ENCODE peak calls at places on chromosomes 16 and 17, in eight cellular contexts. One of them, this sample, is unnamed.

GRCh38 chr17:29619251-29619650 is 3.5 kb downstream of the CORO6 start:
- DNase-seq in stimulated activated CD8-positive, alpha-beta memory T cell treated with anti-CD3 and anti-CD28 coated beads, Interleukin-12 subunit alpha, Interleukin-12 subunit beta, amount 100 ng/mL, for 4 hours: no peak
- DNase-seq in amniotic stem cell: no peak
- DNase-seq in GF-D8: no peak
- DNase-seq in T follicular helper cell: no peak
- DNase-seq in stimulated activated naive CD4-positive, alpha-beta T cell treated with Interleukin-2 at 50 U/mL for 16 hours: no peak
- DNase-seq in nephron progenitor cell: no peak
- DNase-seq in RCC 7860: no peak
- DNase-seq in this sample: no peak

GRCh38 chr17:75277664-75278071 is 6.6 kb upstream of the MIF4GD start:
- DNase-seq in nephron progenitor cell: no peak
- DNase-seq in stimulated activated CD8-positive, alpha-beta memory T cell treated with anti-CD3 and anti-CD28 coated beads, Interleukin-12 subunit alpha, Interleukin-12 subunit beta, amount 100 ng/mL, for 4 hours: no peak
- DNase-seq in T follicular helper cell: no peak
- DNase-seq in GF-D8: no peak
- DNase-seq in amniotic stem cell: no peak
- DNase-seq in RCC 7860: no peak
- DNase-seq in stimulated activated naive CD4-positive, alpha-beta T cell treated with Interleukin-2 at 50 U/mL for 16 hours: no peak
- DNase-seq in this sample: no peak

GRCh38 chr16:24906199-24906808 is 60.5 kb downstream of the SLC5A11 start:
- DNase-seq in nephron progenitor cell: no peak
- DNase-seq in GF-D8: no peak
- DNase-seq in T follicular helper cell: no peak
- DNase-seq in amniotic stem cell: no peak
- DNase-seq in stimulated activated naive CD4-positive, alpha-beta T cell treated with Interleukin-2 at 50 U/mL for 16 hours: no peak
- DNase-seq in RCC 7860: no peak
- DNase-seq in stimulated activated CD8-positive, alpha-beta memory T cell treated with anti-CD3 and anti-CD28 coated beads, Interleukin-12 subunit alpha, Interleukin-12 subunit beta, amount 100 ng/mL, for 4 hours: no peak
- DNase-seq in this sample: no peak

GRCh38 chr17:55859518-55859917 is 108.7 kb downstream of the PCTP start:
- DNase-seq in amniotic stem cell: no peak
- DNase-seq in stimulated activated CD8-positive, alpha-beta memory T cell treated with anti-CD3 and anti-CD28 coated beads, Interleukin-12 subunit alpha, Interleukin-12 subunit beta, amount 100 ng/mL, for 4 hours: no peak
- DNase-seq in RCC 7860: no peak
- DNase-seq in GF-D8: no peak
- DNase-seq in nephron progenitor cell: no peak
- DNase-seq in stimulated activated naive CD4-positive, alpha-beta T cell treated with Interleukin-2 at 50 U/mL for 16 hours: no peak
- DNase-seq in T follicular helper cell: no peak
- DNase-seq in this sample: no peak

GRCh38 chr17:67246648-67247415 is 1.8 kb upstream of the HELZ start:
- DNase-seq in stimulated activated CD8-positive, alpha-beta memory T cell treated with anti-CD3 and anti-CD28 coated beads, Interleukin-12 subunit alpha, Interleukin-12 subunit beta, amount 100 ng/mL, for 4 hours: peak
- DNase-seq in stimulated activated naive CD4-positive, alpha-beta T cell treated with Interleukin-2 at 50 U/mL for 16 hours: peak
- DNase-seq in amniotic stem cell: no peak
- DNase-seq in RCC 7860: peak
- DNase-seq in T follicular helper cell: peak
- DNase-seq in nephron progenitor cell: peak
- DNase-seq in GF-D8: no peak
- DNase-seq in this sample: no peak

GRCh38 chr17:83083368-83084201 is 4.2 kb downstream of the METRNL start:
- DNase-seq in amniotic stem cell: peak
- DNase-seq in nephron progenitor cell: no peak
- DNase-seq in stimulated activated CD8-positive, alpha-beta memory T cell treated with anti-CD3 and anti-CD28 coated beads, Interleukin-12 subunit alpha, Interleukin-12 subunit beta, amount 100 ng/mL, for 4 hours: peak
- DNase-seq in T follicular helper cell: no peak
- DNase-seq in GF-D8: peak
- DNase-seq in stimulated activated naive CD4-positive, alpha-beta T cell treated with Interleukin-2 at 50 U/mL for 16 hours: peak
- DNase-seq in RCC 7860: peak
- DNase-seq in this sample: no peak

GRCh38 chr17:17724307-17724921 is 43.2 kb downstream of the RAI1 start:
- DNase-seq in T follicular helper cell: no peak
- DNase-seq in GF-D8: no peak
- DNase-seq in RCC 7860: no peak
- DNase-seq in amniotic stem cell: no peak
- DNase-seq in nephron progenitor cell: no peak
- DNase-seq in stimulated activated CD8-positive, alpha-beta memory T cell treated with anti-CD3 and anti-CD28 coated beads, Interleukin-12 subunit alpha, Interleukin-12 subunit beta, amount 100 ng/mL, for 4 hours: no peak
- DNase-seq in stimulated activated naive CD4-positive, alpha-beta T cell treated with Interleukin-2 at 50 U/mL for 16 hours: no peak
- DNase-seq in this sample: no peak

GRCh38 chr17:7886227-7887037 is 2.2 kb upstream of the CHD3 start:
- DNase-seq in stimulated activated naive CD4-positive, alpha-beta T cell treated with Interleukin-2 at 50 U/mL for 16 hours: peak
- DNase-seq in RCC 7860: no peak
- DNase-seq in T follicular helper cell: peak
- DNase-seq in amniotic stem cell: no peak
- DNase-seq in GF-D8: no peak
- DNase-seq in nephron progenitor cell: peak
- DNase-seq in stimulated activated CD8-positive, alpha-beta memory T cell treated with anti-CD3 and anti-CD28 coated beads, Interleukin-12 subunit alpha, Interleukin-12 subunit beta, amount 100 ng/mL, for 4 hours: no peak
- DNase-seq in this sample: no peak

GRCh38 chr16:22120440-22120839 is 28.1 kb downstream of the VWA3A start:
- DNase-seq in GF-D8: no peak
- DNase-seq in nephron progenitor cell: no peak
- DNase-seq in RCC 7860: no peak
- DNase-seq in stimulated activated CD8-positive, alpha-beta memory T cell treated with anti-CD3 and anti-CD28 coated beads, Interleukin-12 subunit alpha, Interleukin-12 subunit beta, amount 100 ng/mL, for 4 hours: no peak
- DNase-seq in stimulated activated naive CD4-positive, alpha-beta T cell treated with Interleukin-2 at 50 U/mL for 16 hours: no peak
- DNase-seq in amniotic stem cell: no peak
- DNase-seq in T follicular helper cell: no peak
- DNase-seq in this sample: no peak

GRCh38 chr17:79729761-79730160 is 982 bp upstream of the ENPP7 start:
- DNase-seq in nephron progenitor cell: no peak
- DNase-seq in stimulated activated naive CD4-positive, alpha-beta T cell treated with Interleukin-2 at 50 U/mL for 16 hours: no peak
- DNase-seq in amniotic stem cell: no peak
- DNase-seq in GF-D8: no peak
- DNase-seq in RCC 7860: no peak
- DNase-seq in T follicular helper cell: no peak
- DNase-seq in stimulated activated CD8-positive, alpha-beta memory T cell treated with anti-CD3 and anti-CD28 coated beads, Interleukin-12 subunit alpha, Interleukin-12 subunit beta, amount 100 ng/mL, for 4 hours: no peak
- DNase-seq in this sample: no peak

GRCh38 chr17:27980035-27980434 is 62.4 kb upstream of the NLK start:
- DNase-seq in RCC 7860: peak
- DNase-seq in amniotic stem cell: no peak
- DNase-seq in stimulated activated naive CD4-positive, alpha-beta T cell treated with Interleukin-2 at 50 U/mL for 16 hours: no peak
- DNase-seq in stimulated activated CD8-positive, alpha-beta memory T cell treated with anti-CD3 and anti-CD28 coated beads, Interleukin-12 subunit alpha, Interleukin-12 subunit beta, amount 100 ng/mL, for 4 hours: no peak
- DNase-seq in T follicular helper cell: no peak
- DNase-seq in nephron progenitor cell: no peak
- DNase-seq in GF-D8: no peak
- DNase-seq in this sample: no peak

GRCh38 chr16:82252582-82252981 is 82.6 kb upstream of the MPHOSPH6 start:
- DNase-seq in stimulated activated CD8-positive, alpha-beta memory T cell treated with anti-CD3 and anti-CD28 coated beads, Interleukin-12 subunit alpha, Interleukin-12 subunit beta, amount 100 ng/mL, for 4 hours: no peak
- DNase-seq in amniotic stem cell: no peak
- DNase-seq in stimulated activated naive CD4-positive, alpha-beta T cell treated with Interleukin-2 at 50 U/mL for 16 hours: no peak
- DNase-seq in RCC 7860: no peak
- DNase-seq in T follicular helper cell: no peak
- DNase-seq in nephron progenitor cell: no peak
- DNase-seq in GF-D8: no peak
- DNase-seq in this sample: no peak

GRCh38 chr16:20191566-20191965 is 117.9 kb upstream of the GPR139 start:
- DNase-seq in GF-D8: no peak
- DNase-seq in stimulated activated naive CD4-positive, alpha-beta T cell treated with Interleukin-2 at 50 U/mL for 16 hours: no peak
- DNase-seq in RCC 7860: no peak
- DNase-seq in T follicular helper cell: no peak
- DNase-seq in stimulated activated CD8-positive, alpha-beta memory T cell treated with anti-CD3 and anti-CD28 coated beads, Interleukin-12 subunit alpha, Interleukin-12 subunit beta, amount 100 ng/mL, for 4 hours: no peak
- DNase-seq in amniotic stem cell: no peak
- DNase-seq in nephron progenitor cell: no peak
- DNase-seq in this sample: no peak

GRCh38 chr16:78490847-78491246 is 391.4 kb downstream of the WWOX start:
- DNase-seq in amniotic stem cell: no peak
- DNase-seq in GF-D8: no peak
- DNase-seq in stimulated activated naive CD4-positive, alpha-beta T cell treated with Interleukin-2 at 50 U/mL for 16 hours: no peak
- DNase-seq in RCC 7860: no peak
- DNase-seq in T follicular helper cell: no peak
- DNase-seq in stimulated activated CD8-positive, alpha-beta memory T cell treated with anti-CD3 and anti-CD28 coated beads, Interleukin-12 subunit alpha, Interleukin-12 subunit beta, amount 100 ng/mL, for 4 hours: no peak
- DNase-seq in nephron progenitor cell: no peak
- DNase-seq in this sample: no peak

GRCh38 chr16:75320435-75320834 is 69.0 kb upstream of the BCAR1 start:
- DNase-seq in RCC 7860: peak
- DNase-seq in amniotic stem cell: no peak
- DNase-seq in GF-D8: no peak
- DNase-seq in stimulated activated CD8-positive, alpha-beta memory T cell treated with anti-CD3 and anti-CD28 coated beads, Interleukin-12 subunit alpha, Interleukin-12 subunit beta, amount 100 ng/mL, for 4 hours: no peak
- DNase-seq in stimulated activated naive CD4-positive, alpha-beta T cell treated with Interleukin-2 at 50 U/mL for 16 hours: no peak
- DNase-seq in T follicular helper cell: no peak
- DNase-seq in nephron progenitor cell: peak
- DNase-seq in this sample: no peak

GRCh38 chr16:62870554-62870953 is 834.3 kb upstream of the CDH8 start:
- DNase-seq in stimulated activated CD8-positive, alpha-beta memory T cell treated with anti-CD3 and anti-CD28 coated beads, Interleukin-12 subunit alpha, Interleukin-12 subunit beta, amount 100 ng/mL, for 4 hours: no peak
- DNase-seq in RCC 7860: no peak
- DNase-seq in amniotic stem cell: no peak
- DNase-seq in GF-D8: no peak
- DNase-seq in T follicular helper cell: no peak
- DNase-seq in nephron progenitor cell: no peak
- DNase-seq in stimulated activated naive CD4-positive, alpha-beta T cell treated with Interleukin-2 at 50 U/mL for 16 hours: no peak
- DNase-seq in this sample: no peak

GRCh38 chr16:69190046-69190588 is 3.2 kb downstream of the SNTB2 start:
- DNase-seq in T follicular helper cell: no peak
- DNase-seq in amniotic stem cell: no peak
- DNase-seq in nephron progenitor cell: no peak
- DNase-seq in GF-D8: no peak
- DNase-seq in RCC 7860: no peak
- DNase-seq in stimulated activated CD8-positive, alpha-beta memory T cell treated with anti-CD3 and anti-CD28 coated beads, Interleukin-12 subunit alpha, Interleukin-12 subunit beta, amount 100 ng/mL, for 4 hours: no peak
- DNase-seq in stimulated activated naive CD4-positive, alpha-beta T cell treated with Interleukin-2 at 50 U/mL for 16 hours: no peak
- DNase-seq in this sample: no peak

GRCh38 chr16:57955572-57955971 is 15.4 kb downstream of the CNGB1 start:
- DNase-seq in stimulated activated naive CD4-positive, alpha-beta T cell treated with Interleukin-2 at 50 U/mL for 16 hours: no peak
- DNase-seq in RCC 7860: peak
- DNase-seq in stimulated activated CD8-positive, alpha-beta memory T cell treated with anti-CD3 and anti-CD28 coated beads, Interleukin-12 subunit alpha, Interleukin-12 subunit beta, amount 100 ng/mL, for 4 hours: no peak
- DNase-seq in nephron progenitor cell: no peak
- DNase-seq in amniotic stem cell: no peak
- DNase-seq in GF-D8: no peak
- DNase-seq in T follicular helper cell: no peak
- DNase-seq in this sample: no peak

GRCh38 chr16:58649707-58650106 is 20.1 kb upstream of the CNOT1 start:
- DNase-seq in stimulated activated CD8-positive, alpha-beta memory T cell treated with anti-CD3 and anti-CD28 coated beads, Interleukin-12 subunit alpha, Interleukin-12 subunit beta, amount 100 ng/mL, for 4 hours: no peak
- DNase-seq in GF-D8: no peak
- DNase-seq in stimulated activated naive CD4-positive, alpha-beta T cell treated with Interleukin-2 at 50 U/mL for 16 hours: no peak
- DNase-seq in RCC 7860: no peak
- DNase-seq in amniotic stem cell: no peak
- DNase-seq in T follicular helper cell: no peak
- DNase-seq in nephron progenitor cell: no peak
- DNase-seq in this sample: no peak

GRCh38 chr17:76734080-76734840 is 2.9 kb downstream of the SRSF2 start:
- DNase-seq in stimulated activated CD8-positive, alpha-beta memory T cell treated with anti-CD3 and anti-CD28 coated beads, Interleukin-12 subunit alpha, Interleukin-12 subunit beta, amount 100 ng/mL, for 4 hours: no peak
- DNase-seq in RCC 7860: no peak
- DNase-seq in stimulated activated naive CD4-positive, alpha-beta T cell treated with Interleukin-2 at 50 U/mL for 16 hours: no peak
- DNase-seq in amniotic stem cell: no peak
- DNase-seq in T follicular helper cell: no peak
- DNase-seq in nephron progenitor cell: no peak
- DNase-seq in GF-D8: peak
- DNase-seq in this sample: no peak

GRCh38 chr17:34656801-34657200 is 77.4 kb downstream of the TMEM132E start:
- DNase-seq in T follicular helper cell: no peak
- DNase-seq in GF-D8: no peak
- DNase-seq in RCC 7860: no peak
- DNase-seq in amniotic stem cell: no peak
- DNase-seq in stimulated activated CD8-positive, alpha-beta memory T cell treated with anti-CD3 and anti-CD28 coated beads, Interleukin-12 subunit alpha, Interleukin-12 subunit beta, amount 100 ng/mL, for 4 hours: no peak
- DNase-seq in stimulated activated naive CD4-positive, alpha-beta T cell treated with Interleukin-2 at 50 U/mL for 16 hours: no peak
- DNase-seq in nephron progenitor cell: no peak
- DNase-seq in this sample: no peak

GRCh38 chr17:49223517-49224197 is 6.9 kb downstream of the PHOSPHO1 start:
- DNase-seq in nephron progenitor cell: peak
- DNase-seq in GF-D8: no peak
- DNase-seq in stimulated activated CD8-positive, alpha-beta memory T cell treated with anti-CD3 and anti-CD28 coated beads, Interleukin-12 subunit alpha, Interleukin-12 subunit beta, amount 100 ng/mL, for 4 hours: peak
- DNase-seq in RCC 7860: no peak
- DNase-seq in amniotic stem cell: no peak
- DNase-seq in T follicular helper cell: peak
- DNase-seq in stimulated activated naive CD4-positive, alpha-beta T cell treated with Interleukin-2 at 50 U/mL for 16 hours: peak
- DNase-seq in this sample: peak

GRCh38 chr17:50219345-50219744 is 17.9 kb upstream of the COL1A1 start:
- DNase-seq in GF-D8: no peak
- DNase-seq in stimulated activated CD8-positive, alpha-beta memory T cell treated with anti-CD3 and anti-CD28 coated beads, Interleukin-12 subunit alpha, Interleukin-12 subunit beta, amount 100 ng/mL, for 4 hours: no peak
- DNase-seq in T follicular helper cell: no peak
- DNase-seq in stimulated activated naive CD4-positive, alpha-beta T cell treated with Interleukin-2 at 50 U/mL for 16 hours: no peak
- DNase-seq in amniotic stem cell: peak
- DNase-seq in RCC 7860: peak
- DNase-seq in nephron progenitor cell: no peak
- DNase-seq in this sample: no peak

GRCh38 chr16:12833939-12834338 is 30.3 kb upstream of the CPPED1 start:
- DNase-seq in RCC 7860: peak
- DNase-seq in T follicular helper cell: no peak
- DNase-seq in stimulated activated naive CD4-positive, alpha-beta T cell treated with Interleukin-2 at 50 U/mL for 16 hours: no peak
- DNase-seq in GF-D8: no peak
- DNase-seq in nephron progenitor cell: peak
- DNase-seq in stimulated activated CD8-positive, alpha-beta memory T cell treated with anti-CD3 and anti-CD28 coated beads, Interleukin-12 subunit alpha, Interleukin-12 subunit beta, amount 100 ng/mL, for 4 hours: no peak
- DNase-seq in amniotic stem cell: no peak
- DNase-seq in this sample: no peak

GRCh38 chr16:15970202-15970601 is 20.8 kb downstream of the ABCC1 start:
- DNase-seq in stimulated activated CD8-positive, alpha-beta memory T cell treated with anti-CD3 and anti-CD28 coated beads, Interleukin-12 subunit alpha, Interleukin-12 subunit beta, amount 100 ng/mL, for 4 hours: no peak
- DNase-seq in stimulated activated naive CD4-positive, alpha-beta T cell treated with Interleukin-2 at 50 U/mL for 16 hours: no peak
- DNase-seq in T follicular helper cell: no peak
- DNase-seq in nephron progenitor cell: no peak
- DNase-seq in RCC 7860: no peak
- DNase-seq in amniotic stem cell: no peak
- DNase-seq in GF-D8: no peak
- DNase-seq in this sample: no peak

GRCh38 chr16:10940501-10941079 is 1.7 kb downstream of the DEXI start:
- DNase-seq in GF-D8: no peak
- DNase-seq in nephron progenitor cell: no peak
- DNase-seq in stimulated activated naive CD4-positive, alpha-beta T cell treated with Interleukin-2 at 50 U/mL for 16 hours: no peak
- DNase-seq in stimulated activated CD8-positive, alpha-beta memory T cell treated with anti-CD3 and anti-CD28 coated beads, Interleukin-12 subunit alpha, Interleukin-12 subunit beta, amount 100 ng/mL, for 4 hours: no peak
- DNase-seq in T follicular helper cell: no peak
- DNase-seq in amniotic stem cell: no peak
- DNase-seq in RCC 7860: no peak
- DNase-seq in this sample: no peak

GRCh38 chr16:70512456-70512855 is 10.9 kb downstream of the COG4 start:
- DNase-seq in nephron progenitor cell: no peak
- DNase-seq in stimulated activated naive CD4-positive, alpha-beta T cell treated with Interleukin-2 at 50 U/mL for 16 hours: no peak
- DNase-seq in stimulated activated CD8-positive, alpha-beta memory T cell treated with anti-CD3 and anti-CD28 coated beads, Interleukin-12 subunit alpha, Interleukin-12 subunit beta, amount 100 ng/mL, for 4 hours: no peak
- DNase-seq in amniotic stem cell: no peak
- DNase-seq in T follicular helper cell: no peak
- DNase-seq in GF-D8: no peak
- DNase-seq in RCC 7860: peak
- DNase-seq in this sample: no peak

This sample was measured in tibial nerve.